ENCODE peak calls at places on chromosomes 13 and 19, in six cellular contexts. M, K, W, A, B and T are unnamed samples.
A peak's percentile ranks its signal among the peaks of the same experiment; 100 is the strongest.

GRCh38 chr19:2661615-2662014 is 40.9 kb downstream of the GNG7 start:
- DNase-seq in B (no peak), W (no peak), A (no peak), M (peak; percentile 36), K (no peak), T (no peak)

GRCh38 chr19:1632462-1633268 is 19.8 kb downstream of the TCF3 start:
- DNase-seq in W (no peak), B (no peak), M (no peak), K (no peak), A (no peak), T (no peak)

GRCh38 chr13:19845758-19846157 is 17.7 kb downstream of the ZMYM5 start:
- DNase-seq in W (no peak), A (peak; percentile 7), M (no peak), K (no peak), B (no peak), T (no peak)

GRCh38 chr19:16025108-16026101 is 50.9 kb upstream of the TPM4 start:
- DNase-seq in B (no peak), M (peak; percentile 36), A (no peak), W (no peak), K (no peak), T (no peak)

GRCh38 chr19:48636859-48637448 is at the start of gene DBP:
- DNase-seq in K (peak; percentile 74), W (no peak), A (no peak), B (no peak), M (no peak), T (no peak)

GRCh38 chr13:52004508-52005183 is 6.6 kb downstream of the ATP7B start:
- DNase-seq in K (no peak), A (no peak), W (no peak), B (no peak), M (no peak), T (no peak)

GRCh38 chr19:28567834-28568233 is 645.1 kb downstream of the UQCRFS1 start:
- DNase-seq in A (no peak), K (no peak), B (no peak), M (no peak), W (no peak), T (no peak)

GRCh38 chr13:40207110-40207478 is 459.3 kb downstream of the FOXO1 start:
- DNase-seq in M (no peak), A (no peak), B (no peak), K (no peak), W (no peak), T (no peak)

GRCh38 chr13:46281779-46282178 is 70.1 kb downstream of the LRRC63 start:
- DNase-seq in W (no peak), A (no peak), K (no peak), M (no peak), B (no peak), T (no peak)

GRCh38 chr13:48068036-48068435 is 26.9 kb downstream of the MED4 start:
- DNase-seq in M (no peak), B (no peak), K (no peak), A (no peak), W (no peak), T (no peak)

GRCh38 chr13:99657848-99658265 is 156.6 kb downstream of the TM9SF2 start:
- DNase-seq in A (peak; percentile 25), W (no peak), B (no peak), M (peak; percentile 54), K (peak; percentile 19), T (peak; percentile 22)

GRCh38 chr13:45292176-45292575 is 48.8 kb downstream of the TPT1 start:
- DNase-seq in W (no peak), K (no peak), A (no peak), M (no peak), B (no peak), T (no peak)

GRCh38 chr13:103371271-103371670 is 305.1 kb upstream of the SLC10A2 start:
- DNase-seq in M (no peak), A (no peak), W (no peak), B (no peak), K (no peak), T (no peak)

GRCh38 chr19:13537454-13537853 is 31.2 kb upstream of the CACNA1A start:
- DNase-seq in B (no peak), K (no peak), W (peak; percentile 98), M (no peak), A (no peak), T (no peak)